ENCODE peak calls at places on chromosome 4, in nine cellular contexts. One of them, this sample, is unnamed.

GRCh38 chr4:687975-688694 is 816 bp downstream of the SLC49A3 start:
- DNase-seq in fibroblast of lung: no peak
- DNase-seq in Peyer's patch: peak; percentile 53
- DNase-seq in 8988T: no peak
- DNase-seq in erythroblast: no peak
- DNase-seq in RWPE1: no peak
- DNase-seq in ovary: no peak
- DNase-seq in activated gamma-delta T cell treated with anti-CD3 and anti-CD28 coated beads, Interleukin-2, amount 50 U/mL, for 16 hours: no peak
- DNase-seq in ACHN: peak; percentile 22
- DNase-seq in this sample: peak; percentile 12

GRCh38 chr4:181821039-181822004 is 421.9 kb upstream of the TENM3 start:
- DNase-seq in fibroblast of lung: peak; percentile 43
- DNase-seq in Peyer's patch: no peak
- DNase-seq in 8988T: no peak
- DNase-seq in erythroblast: no peak
- DNase-seq in RWPE1: peak; percentile 22
- DNase-seq in ovary: no peak
- DNase-seq in activated gamma-delta T cell treated with anti-CD3 and anti-CD28 coated beads, Interleukin-2, amount 50 U/mL, for 16 hours: no peak
- DNase-seq in ACHN: no peak
- DNase-seq in this sample: no peak

GRCh38 chr4:78002260-78002659 is 54.9 kb upstream of the FRAS1 start:
- DNase-seq in fibroblast of lung: no peak
- DNase-seq in Peyer's patch: no peak
- DNase-seq in 8988T: no peak
- DNase-seq in erythroblast: no peak
- DNase-seq in RWPE1: no peak
- DNase-seq in ovary: no peak
- DNase-seq in activated gamma-delta T cell treated with anti-CD3 and anti-CD28 coated beads, Interleukin-2, amount 50 U/mL, for 16 hours: no peak
- DNase-seq in ACHN: peak; percentile 4
- DNase-seq in this sample: no peak

GRCh38 chr4:89242864-89243740 is 64.5 kb downstream of the GPRIN3 start:
- DNase-seq in fibroblast of lung: no peak
- DNase-seq in Peyer's patch: no peak
- DNase-seq in 8988T: no peak
- DNase-seq in erythroblast: no peak
- DNase-seq in RWPE1: no peak
- DNase-seq in ovary: no peak
- DNase-seq in activated gamma-delta T cell treated with anti-CD3 and anti-CD28 coated beads, Interleukin-2, amount 50 U/mL, for 16 hours: no peak
- DNase-seq in ACHN: no peak
- DNase-seq in this sample: no peak

GRCh38 chr4:119785963-119786362 is 157.4 kb upstream of the PDE5A start:
- DNase-seq in fibroblast of lung: peak; percentile 52
- DNase-seq in Peyer's patch: no peak
- DNase-seq in 8988T: no peak
- DNase-seq in erythroblast: no peak
- DNase-seq in RWPE1: peak; percentile 9
- DNase-seq in ovary: no peak
- DNase-seq in activated gamma-delta T cell treated with anti-CD3 and anti-CD28 coated beads, Interleukin-2, amount 50 U/mL, for 16 hours: no peak
- DNase-seq in ACHN: peak; percentile 15
- DNase-seq in this sample: peak; percentile 44

GRCh38 chr4:152138451-152138850 is 377.6 kb upstream of the GATB start:
- DNase-seq in fibroblast of lung: no peak
- DNase-seq in Peyer's patch: no peak
- DNase-seq in 8988T: no peak
- DNase-seq in erythroblast: no peak
- DNase-seq in RWPE1: no peak
- DNase-seq in ovary: no peak
- DNase-seq in activated gamma-delta T cell treated with anti-CD3 and anti-CD28 coated beads, Interleukin-2, amount 50 U/mL, for 16 hours: no peak
- DNase-seq in ACHN: no peak
- DNase-seq in this sample: no peak

GRCh38 chr4:122747883-122748282 is 15.4 kb downstream of the BBS12 start:
- DNase-seq in fibroblast of lung: peak; percentile 85
- DNase-seq in Peyer's patch: no peak
- DNase-seq in 8988T: no peak
- DNase-seq in erythroblast: no peak
- DNase-seq in RWPE1: no peak
- DNase-seq in ovary: no peak
- DNase-seq in activated gamma-delta T cell treated with anti-CD3 and anti-CD28 coated beads, Interleukin-2, amount 50 U/mL, for 16 hours: no peak
- DNase-seq in ACHN: no peak
- DNase-seq in this sample: peak; percentile 41

GRCh38 chr4:18039113-18039512 is 17.6 kb upstream of the LCORL start:
- DNase-seq in fibroblast of lung: no peak
- DNase-seq in Peyer's patch: no peak
- DNase-seq in 8988T: no peak
- DNase-seq in erythroblast: no peak
- DNase-seq in RWPE1: no peak
- DNase-seq in ovary: no peak
- DNase-seq in activated gamma-delta T cell treated with anti-CD3 and anti-CD28 coated beads, Interleukin-2, amount 50 U/mL, for 16 hours: no peak
- DNase-seq in ACHN: no peak
- DNase-seq in this sample: no peak

GRCh38 chr4:56691425-56691824 is 10.3 kb upstream of the HOPX start:
- DNase-seq in fibroblast of lung: no peak
- DNase-seq in Peyer's patch: no peak
- DNase-seq in 8988T: no peak
- DNase-seq in erythroblast: no peak
- DNase-seq in RWPE1: no peak
- DNase-seq in ovary: no peak
- DNase-seq in activated gamma-delta T cell treated with anti-CD3 and anti-CD28 coated beads, Interleukin-2, amount 50 U/mL, for 16 hours: no peak
- DNase-seq in ACHN: no peak
- DNase-seq in this sample: no peak

GRCh38 chr4:39614487-39615162 is 24.0 kb downstream of the SMIM14 start:
- DNase-seq in fibroblast of lung: peak; percentile 80
- DNase-seq in Peyer's patch: no peak
- DNase-seq in 8988T: no peak
- DNase-seq in erythroblast: no peak
- DNase-seq in RWPE1: no peak
- DNase-seq in ovary: no peak
- DNase-seq in activated gamma-delta T cell treated with anti-CD3 and anti-CD28 coated beads, Interleukin-2, amount 50 U/mL, for 16 hours: no peak
- DNase-seq in ACHN: peak; percentile 39
- DNase-seq in this sample: peak; percentile 69

GRCh38 chr4:6464842-6465588 is 7.4 kb downstream of the PPP2R2C start:
- DNase-seq in fibroblast of lung: no peak
- DNase-seq in Peyer's patch: no peak
- DNase-seq in 8988T: no peak
- DNase-seq in erythroblast: no peak
- DNase-seq in RWPE1: no peak
- DNase-seq in ovary: no peak
- DNase-seq in activated gamma-delta T cell treated with anti-CD3 and anti-CD28 coated beads, Interleukin-2, amount 50 U/mL, for 16 hours: no peak
- DNase-seq in ACHN: peak; percentile 13
- DNase-seq in this sample: peak; percentile 48

GRCh38 chr4:21949073-21949457 is 493 bp upstream of the KCNIP4 start:
- DNase-seq in fibroblast of lung: peak; percentile 6
- DNase-seq in Peyer's patch: peak; percentile 45
- DNase-seq in 8988T: no peak
- DNase-seq in erythroblast: no peak
- DNase-seq in RWPE1: peak; percentile 10
- DNase-seq in ovary: no peak
- DNase-seq in activated gamma-delta T cell treated with anti-CD3 and anti-CD28 coated beads, Interleukin-2, amount 50 U/mL, for 16 hours: no peak
- DNase-seq in ACHN: peak; percentile 27
- DNase-seq in this sample: no peak

GRCh38 chr4:73704314-73705055 is 35.9 kb upstream of the CXCL8 start:
- DNase-seq in fibroblast of lung: peak; percentile 100
- DNase-seq in Peyer's patch: no peak
- DNase-seq in 8988T: no peak
- DNase-seq in erythroblast: peak; percentile 77
- DNase-seq in RWPE1: peak; percentile 78
- DNase-seq in ovary: peak; percentile 54
- DNase-seq in activated gamma-delta T cell treated with anti-CD3 and anti-CD28 coated beads, Interleukin-2, amount 50 U/mL, for 16 hours: no peak
- DNase-seq in ACHN: peak; percentile 96
- DNase-seq in this sample: peak; percentile 100

GRCh38 chr4:26356067-26356466 is 35.3 kb downstream of the RBPJ start:
- DNase-seq in fibroblast of lung: no peak
- DNase-seq in Peyer's patch: no peak
- DNase-seq in 8988T: no peak
- DNase-seq in erythroblast: no peak
- DNase-seq in RWPE1: no peak
- DNase-seq in ovary: no peak
- DNase-seq in activated gamma-delta T cell treated with anti-CD3 and anti-CD28 coated beads, Interleukin-2, amount 50 U/mL, for 16 hours: no peak
- DNase-seq in ACHN: no peak
- DNase-seq in this sample: peak; percentile 52

GRCh38 chr4:135777386-135777785 is 1575.8 kb upstream of the PABPC4L start:
- DNase-seq in fibroblast of lung: peak; percentile 12
- DNase-seq in Peyer's patch: no peak
- DNase-seq in 8988T: no peak
- DNase-seq in erythroblast: no peak
- DNase-seq in RWPE1: no peak
- DNase-seq in ovary: no peak
- DNase-seq in activated gamma-delta T cell treated with anti-CD3 and anti-CD28 coated beads, Interleukin-2, amount 50 U/mL, for 16 hours: no peak
- DNase-seq in ACHN: no peak
- DNase-seq in this sample: no peak

GRCh38 chr4:4981427-4981826 is 37.8 kb downstream of the CYTL1 start:
- DNase-seq in fibroblast of lung: peak; percentile 16
- DNase-seq in Peyer's patch: no peak
- DNase-seq in 8988T: no peak
- DNase-seq in erythroblast: no peak
- DNase-seq in RWPE1: no peak
- DNase-seq in ovary: no peak
- DNase-seq in activated gamma-delta T cell treated with anti-CD3 and anti-CD28 coated beads, Interleukin-2, amount 50 U/mL, for 16 hours: no peak
- DNase-seq in ACHN: no peak
- DNase-seq in this sample: no peak

GRCh38 chr4:137819964-137820383 is 287.7 kb upstream of the PCDH18 start:
- DNase-seq in fibroblast of lung: peak; percentile 70
- DNase-seq in Peyer's patch: no peak
- DNase-seq in 8988T: no peak
- DNase-seq in erythroblast: peak; percentile 21
- DNase-seq in RWPE1: peak; percentile 43
- DNase-seq in ovary: no peak
- DNase-seq in activated gamma-delta T cell treated with anti-CD3 and anti-CD28 coated beads, Interleukin-2, amount 50 U/mL, for 16 hours: no peak
- DNase-seq in ACHN: peak; percentile 55
- DNase-seq in this sample: peak; percentile 65

GRCh38 chr4:99390060-99390459 is 37.5 kb upstream of the ADH1C start:
- DNase-seq in fibroblast of lung: peak; percentile 87
- DNase-seq in Peyer's patch: no peak
- DNase-seq in 8988T: no peak
- DNase-seq in erythroblast: no peak
- DNase-seq in RWPE1: no peak
- DNase-seq in ovary: no peak
- DNase-seq in activated gamma-delta T cell treated with anti-CD3 and anti-CD28 coated beads, Interleukin-2, amount 50 U/mL, for 16 hours: no peak
- DNase-seq in ACHN: no peak
- DNase-seq in this sample: no peak

GRCh38 chr4:165016971-165017370 is 14.8 kb upstream of the TRIM60 start:
- DNase-seq in fibroblast of lung: no peak
- DNase-seq in Peyer's patch: no peak
- DNase-seq in 8988T: no peak
- DNase-seq in erythroblast: no peak
- DNase-seq in RWPE1: no peak
- DNase-seq in ovary: no peak
- DNase-seq in activated gamma-delta T cell treated with anti-CD3 and anti-CD28 coated beads, Interleukin-2, amount 50 U/mL, for 16 hours: no peak
- DNase-seq in ACHN: no peak
- DNase-seq in this sample: peak; percentile 23

GRCh38 chr4:165684177-165684870 is 188.7 kb upstream of the TLL1 start:
- DNase-seq in fibroblast of lung: peak; percentile 66
- DNase-seq in Peyer's patch: no peak
- DNase-seq in 8988T: no peak
- DNase-seq in erythroblast: no peak
- DNase-seq in RWPE1: peak; percentile 75
- DNase-seq in ovary: no peak
- DNase-seq in activated gamma-delta T cell treated with anti-CD3 and anti-CD28 coated beads, Interleukin-2, amount 50 U/mL, for 16 hours: no peak
- DNase-seq in ACHN: peak; percentile 74
- DNase-seq in this sample: peak; percentile 90

GRCh38 chr4:41806807-41807206 is 58.3 kb upstream of the PHOX2B start:
- DNase-seq in fibroblast of lung: no peak
- DNase-seq in Peyer's patch: no peak
- DNase-seq in 8988T: no peak
- DNase-seq in erythroblast: no peak
- DNase-seq in RWPE1: no peak
- DNase-seq in ovary: no peak
- DNase-seq in activated gamma-delta T cell treated with anti-CD3 and anti-CD28 coated beads, Interleukin-2, amount 50 U/mL, for 16 hours: no peak
- DNase-seq in ACHN: no peak
- DNase-seq in this sample: no peak

GRCh38 chr4:78876568-78877320 is 62.5 kb downstream of the PAQR3 start:
- DNase-seq in fibroblast of lung: peak; percentile 65
- DNase-seq in Peyer's patch: no peak
- DNase-seq in 8988T: no peak
- DNase-seq in erythroblast: no peak
- DNase-seq in RWPE1: no peak
- DNase-seq in ovary: no peak
- DNase-seq in activated gamma-delta T cell treated with anti-CD3 and anti-CD28 coated beads, Interleukin-2, amount 50 U/mL, for 16 hours: no peak
- DNase-seq in ACHN: no peak
- DNase-seq in this sample: no peak

GRCh38 chr4:11497972-11498371 is 69.3 kb upstream of the HS3ST1 start:
- DNase-seq in fibroblast of lung: no peak
- DNase-seq in Peyer's patch: no peak
- DNase-seq in 8988T: no peak
- DNase-seq in erythroblast: no peak
- DNase-seq in RWPE1: no peak
- DNase-seq in ovary: no peak
- DNase-seq in activated gamma-delta T cell treated with anti-CD3 and anti-CD28 coated beads, Interleukin-2, amount 50 U/mL, for 16 hours: no peak
- DNase-seq in ACHN: no peak
- DNase-seq in this sample: peak; percentile 85

GRCh38 chr4:70936200-70936787 is 34.1 kb downstream of the MOB1B start:
- DNase-seq in fibroblast of lung: no peak
- DNase-seq in Peyer's patch: no peak
- DNase-seq in 8988T: no peak
- DNase-seq in erythroblast: no peak
- DNase-seq in RWPE1: no peak
- DNase-seq in ovary: no peak
- DNase-seq in activated gamma-delta T cell treated with anti-CD3 and anti-CD28 coated beads, Interleukin-2, amount 50 U/mL, for 16 hours: no peak
- DNase-seq in ACHN: no peak
- DNase-seq in this sample: no peak

GRCh38 chr4:85968945-85969830 is 390.7 kb downstream of the MAPK10 start:
- DNase-seq in fibroblast of lung: peak; percentile 69
- DNase-seq in Peyer's patch: no peak
- DNase-seq in 8988T: no peak
- DNase-seq in erythroblast: no peak
- DNase-seq in RWPE1: peak; percentile 25
- DNase-seq in ovary: no peak
- DNase-seq in activated gamma-delta T cell treated with anti-CD3 and anti-CD28 coated beads, Interleukin-2, amount 50 U/mL, for 16 hours: no peak
- DNase-seq in ACHN: peak; percentile 76
- DNase-seq in this sample: peak; percentile 81

GRCh38 chr4:6501171-6501570 is 28.8 kb upstream of the PPP2R2C start:
- DNase-seq in fibroblast of lung: no peak
- DNase-seq in Peyer's patch: no peak
- DNase-seq in 8988T: no peak
- DNase-seq in erythroblast: no peak
- DNase-seq in RWPE1: no peak
- DNase-seq in ovary: no peak
- DNase-seq in activated gamma-delta T cell treated with anti-CD3 and anti-CD28 coated beads, Interleukin-2, amount 50 U/mL, for 16 hours: no peak
- DNase-seq in ACHN: no peak
- DNase-seq in this sample: no peak

GRCh38 chr4:26152051-26152450 is 168.8 kb upstream of the RBPJ start:
- DNase-seq in fibroblast of lung: no peak
- DNase-seq in Peyer's patch: no peak
- DNase-seq in 8988T: no peak
- DNase-seq in erythroblast: no peak
- DNase-seq in RWPE1: no peak
- DNase-seq in ovary: no peak
- DNase-seq in activated gamma-delta T cell treated with anti-CD3 and anti-CD28 coated beads, Interleukin-2, amount 50 U/mL, for 16 hours: no peak
- DNase-seq in ACHN: no peak
- DNase-seq in this sample: no peak

This sample was measured in PC-3.